ENCODE peak calls at places on chromosomes 13 and 19, in six cellular contexts. V is tibial artery, Q is iPS DF 6.9, E is Peyer's patch, D is heart right ventricle, G is mucosa of descending colon. F is an unnamed sample.

GRCh38 chr13:35818577-35819165 is 312.5 kb downstream of the DCLK1 start:
- DNase-seq in V (no peak), Q (no peak), E (no peak), D (no peak), G (no peak), F (no peak)

GRCh38 chr13:111184685-111185401 is 69.7 kb downstream of the ARHGEF7 start:
- DNase-seq in V (no peak), Q (no peak), E (no peak), D (peak; percentile 78), G (no peak), F (peak; percentile 42)

GRCh38 chr13:107864543-107865460 is 350.5 kb downstream of the LIG4 start:
- DNase-seq in V (no peak), Q (no peak), E (no peak), D (peak; percentile 35), G (no peak), F (no peak)

GRCh38 chr19:10634881-10635463 is 9.6 kb downstream of the SLC44A2 start:
- DNase-seq in V (no peak), Q (no peak), E (no peak), D (no peak), G (no peak), F (no peak)

GRCh38 chr19:23343434-23344010 is 51.7 kb downstream of the ZNF91 start:
- DNase-seq in V (no peak), Q (no peak), E (no peak), D (no peak), G (no peak), F (no peak)

GRCh38 chr13:35917942-35918645 is 213.1 kb downstream of the DCLK1 start:
- DNase-seq in V (no peak), Q (no peak), E (no peak), D (no peak), G (no peak), F (no peak)

GRCh38 chr13:80399340-80400163 is 58.6 kb upstream of the SPRY2 start:
- DNase-seq in V (no peak), Q (no peak), E (no peak), D (no peak), G (no peak), F (no peak)

GRCh38 chr13:50209646-50210045 is 194.4 kb downstream of the KCNRG start:
- DNase-seq in V (no peak), Q (no peak), E (no peak), D (no peak), G (no peak), F (no peak)

DNA sequence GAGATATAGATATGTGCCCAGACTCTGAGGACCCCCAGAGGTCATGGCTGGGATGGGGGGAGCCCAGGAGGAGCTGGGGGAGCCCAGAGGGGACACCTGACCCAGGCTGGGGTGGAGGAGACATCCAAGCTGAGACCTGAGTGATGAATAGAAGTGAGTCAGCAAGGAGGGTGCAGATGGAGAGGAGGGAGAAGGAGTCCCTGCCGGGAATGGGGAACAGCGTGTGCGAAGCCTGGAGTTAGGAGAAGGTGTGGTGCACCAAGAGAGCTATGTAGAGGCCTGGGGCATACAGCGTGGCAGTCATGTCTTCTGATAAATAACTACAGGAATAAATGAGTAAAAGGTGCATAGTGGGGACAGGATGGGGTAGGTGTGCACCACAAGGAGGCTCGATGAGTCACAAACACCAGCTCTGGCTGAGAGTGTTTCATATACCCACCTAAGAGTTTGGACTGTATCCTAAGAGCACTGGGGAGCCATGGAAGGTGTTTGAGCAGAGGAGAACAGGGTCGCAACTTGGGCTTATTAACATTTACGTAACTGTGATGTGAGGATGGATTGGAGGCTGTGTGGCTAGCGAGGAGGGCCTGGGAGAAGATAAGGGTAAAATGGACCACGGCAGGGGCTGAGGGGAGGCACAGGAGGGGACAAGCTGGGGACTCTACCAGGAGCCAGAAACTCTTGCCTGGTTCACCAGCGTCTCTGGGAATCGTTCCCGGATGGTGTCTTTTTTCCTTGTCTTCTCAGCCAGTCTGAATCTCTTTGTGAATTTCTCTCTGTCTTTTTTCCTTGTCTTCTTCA is 1.4 kb downstream of the CEACAM18 start:
- DNase-seq in V (no peak), Q (no peak), E (no peak), D (no peak), G (no peak), F (no peak)
- H3K9me3 ChIP-seq in V (no peaks in the 10 kb centered on the region), Q (no peaks in the 10 kb centered on the region), E (no peaks in the 10 kb centered on the region), D (no peaks in the 10 kb centered on the region), G (no peaks in the 10 kb centered on the region), F (no peaks in the 10 kb centered on the region)

GRCh38 chr19:8355631-8356402 is 8.1 kb upstream of the ANGPTL4 start:
- DNase-seq in V (peak; percentile 63), Q (no peak), E (no peak), D (no peak), G (no peak), F (no peak)

GRCh38 chr19:8357007-8357521 is 6.9 kb upstream of the ANGPTL4 start:
- DNase-seq in V (no peak), Q (no peak), E (no peak), D (no peak), G (no peak), F (no peak)

DNA sequence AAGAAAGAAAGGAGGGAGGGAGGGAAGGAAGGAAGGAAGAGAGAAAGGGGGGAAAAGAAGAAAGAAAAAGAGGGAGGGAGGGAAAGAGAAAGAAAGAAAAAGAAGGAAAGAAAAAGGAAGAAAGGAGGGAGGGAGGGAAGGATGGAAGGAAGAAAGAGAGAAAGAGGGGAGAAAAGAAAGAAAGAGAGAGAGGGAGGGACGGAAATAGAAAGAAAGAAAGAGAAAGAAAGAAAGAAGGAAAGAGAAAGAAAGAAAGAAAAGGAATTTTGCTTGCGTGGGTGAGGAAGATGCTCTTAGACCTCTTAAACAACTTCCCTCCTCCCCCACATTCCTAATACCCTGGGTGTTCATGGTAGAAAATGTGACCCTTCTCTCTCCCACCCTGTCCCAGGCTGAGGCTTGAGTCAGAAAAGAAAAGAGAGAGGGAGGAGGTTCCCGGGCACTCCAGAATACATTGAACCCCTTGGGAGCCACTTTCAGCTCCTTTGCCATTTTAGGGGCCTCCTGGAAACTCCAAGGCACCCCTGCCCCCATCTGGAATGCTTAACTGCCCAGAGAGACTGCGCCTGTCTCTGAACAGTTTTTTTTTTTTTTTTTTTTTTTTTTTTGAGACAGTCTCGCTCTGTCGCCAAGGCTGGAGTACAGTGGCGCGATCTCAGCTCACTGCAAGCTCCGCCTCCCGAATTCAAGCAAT is 9.2 kb upstream of the KANK3 start:
- DNase-seq in V (no peak), Q (no peak), E (no peak), D (no peak), G (no peak), F (no peak)
- H3K4me1 ChIP-seq in V (peaks cover 27% of the 10 kb centered on the region), Q (no peaks in the 10 kb centered on the region), E (peaks cover 9% of the 10 kb centered on the region), D (peaks cover 10% of the 10 kb centered on the region), G (no peaks in the 10 kb centered on the region), F (no peaks in the 10 kb centered on the region)

GRCh38 chr19:7941895-7942596 is 1.4 kb downstream of the TIMM44 start:
- DNase-seq in V (no peak), Q (no peak), E (no peak), D (no peak), G (no peak), F (no peak)
- H3K36me3 ChIP-seq in V (peaks cover 30% of the 10 kb centered on the region), Q (peaks cover 10% of the 10 kb centered on the region), E (peaks cover 36% of the 10 kb centered on the region), D (peaks cover 8% of the 10 kb centered on the region), G (peaks cover 3% of the 10 kb centered on the region), F (peaks cover 9% of the 10 kb centered on the region)

DNA sequence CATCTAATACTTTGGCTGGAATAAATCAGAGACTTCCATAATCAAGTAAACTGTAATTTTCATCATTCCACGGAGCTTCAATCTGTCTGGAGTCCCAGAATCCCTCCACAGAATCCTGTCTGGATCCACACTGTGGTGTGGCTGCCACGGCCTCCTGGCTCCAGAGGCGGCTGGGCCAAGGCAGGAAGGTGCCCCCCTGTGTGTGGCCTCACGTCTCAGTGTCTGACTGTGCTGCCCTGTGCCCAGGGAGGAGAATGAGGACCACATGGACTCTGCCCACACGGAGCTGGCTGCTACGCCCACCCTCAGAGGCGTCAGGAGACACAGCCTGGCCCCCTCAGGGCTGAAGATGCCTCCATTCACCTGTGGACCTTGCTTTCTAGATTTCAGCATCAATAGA is 12.2 kb upstream of the ZNF135 start:
- DNase-seq in V (no peak), Q (no peak), E (no peak), D (no peak), G (no peak), F (no peak)
- H3K9me3 ChIP-seq in V (no peaks in the 10 kb centered on the region), Q (peaks cover 5% of the 10 kb centered on the region), E (no peaks in the 10 kb centered on the region), D (peaks cover 96% of the 10 kb centered on the region), G (peaks cover 97% of the 10 kb centered on the region), F (peaks cover 14% of the 10 kb centered on the region)

DNA sequence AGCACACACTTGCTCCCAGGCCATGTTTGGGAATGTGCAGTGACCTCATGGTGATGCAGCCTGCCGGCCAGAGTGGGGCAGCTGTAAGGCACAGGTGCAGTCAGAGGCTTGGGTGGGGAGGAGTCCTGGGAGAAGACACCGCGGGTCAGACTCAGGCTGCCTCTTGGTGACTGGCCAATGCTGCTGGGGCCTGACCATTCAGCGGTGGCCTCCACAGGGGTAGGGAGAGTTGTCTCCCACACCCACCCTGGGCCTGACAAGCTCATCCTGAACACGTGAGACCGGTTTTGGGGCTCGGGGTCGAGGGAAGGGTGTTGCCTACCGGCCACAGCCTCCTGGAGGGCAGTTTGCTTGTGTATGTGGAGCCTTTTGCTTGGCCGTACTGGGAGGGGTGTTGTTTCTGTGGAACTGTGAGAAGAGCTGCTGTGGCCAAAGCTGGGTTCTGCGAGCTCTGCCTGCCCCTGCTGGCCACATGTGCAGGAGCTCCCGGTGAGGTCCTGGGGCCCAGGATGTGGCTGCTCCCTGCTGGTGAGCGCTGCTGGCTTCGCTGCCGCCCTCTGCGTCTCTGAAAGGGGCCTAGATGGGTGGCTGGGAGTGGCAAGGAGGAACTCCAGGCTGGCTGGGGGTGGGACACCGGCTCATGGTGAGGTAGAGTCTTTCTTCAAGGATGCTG is 22.1 kb downstream of the UPF1 start:
- DNase-seq in V (no peak), Q (no peak), E (no peak), D (no peak), G (no peak), F (no peak)
- H3K4me1 ChIP-seq in V (peaks cover 29% of the 10 kb centered on the region), Q (no peaks in the 10 kb centered on the region), E (peaks cover 16% of the 10 kb centered on the region), D (peaks cover 23% of the 10 kb centered on the region), G (peaks cover 7% of the 10 kb centered on the region), F (peaks cover 7% of the 10 kb centered on the region)

DNA sequence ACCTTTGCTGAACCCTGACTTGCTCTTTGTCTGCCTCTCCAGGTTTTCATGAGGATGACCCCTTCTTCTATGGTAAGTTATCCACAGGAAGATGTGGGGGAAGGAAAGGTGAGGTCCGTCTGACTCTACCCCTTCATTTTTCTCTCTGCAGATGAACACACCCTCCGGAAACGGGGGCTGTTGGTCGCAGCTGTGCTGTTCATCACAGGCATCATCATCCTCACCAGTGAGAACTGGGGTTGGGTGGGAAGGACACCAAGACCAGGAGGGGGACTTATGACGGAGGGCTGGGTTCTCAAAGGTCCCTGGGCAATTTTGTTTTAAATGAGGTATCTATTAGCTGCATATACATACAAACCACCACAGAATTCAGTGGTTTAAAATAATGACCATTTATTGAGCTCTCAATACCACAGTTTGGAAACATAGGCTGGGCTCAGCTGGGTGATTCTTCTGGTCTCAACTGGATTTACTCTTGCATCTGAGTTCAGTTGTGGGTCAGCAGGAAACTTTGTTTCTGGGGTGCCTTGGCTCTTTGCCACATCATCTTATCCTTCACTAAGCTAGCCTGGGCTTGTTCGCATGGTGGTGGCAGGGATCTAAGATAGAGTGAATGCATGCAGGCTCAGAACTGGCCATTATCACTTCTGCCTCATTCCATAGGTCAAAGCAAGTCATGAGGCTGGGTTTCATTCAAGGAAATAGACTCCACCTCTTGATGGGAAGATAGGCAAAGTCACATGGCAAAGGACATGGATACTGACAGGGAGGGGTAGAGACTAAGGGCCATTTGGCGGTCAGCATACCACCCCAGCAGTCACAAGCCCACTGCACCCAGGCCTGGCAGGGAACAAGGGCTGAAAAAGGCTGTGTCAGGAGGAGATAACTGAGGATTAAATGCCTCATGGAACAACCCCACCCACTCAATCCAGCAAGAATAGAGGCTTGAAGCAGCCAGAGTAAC is 11.8 kb downstream of the FXYD5 start:
- DNase-seq in V (no peak), Q (no peak), E (no peak), D (no peak), G (no peak), F (no peak)
- H3K36me3 ChIP-seq in V (peaks cover 26% of the 10 kb centered on the region), Q (peaks cover 27% of the 10 kb centered on the region), E (peaks cover 24% of the 10 kb centered on the region), D (peaks cover 46% of the 10 kb centered on the region), G (no peaks in the 10 kb centered on the region), F (peaks cover 72% of the 10 kb centered on the region)

F was measured in CD4-positive, alpha-beta memory T cell.